ENCODE peak calls at places on chromosomes 12 and 14, in nine cellular contexts. H is heart left ventricle, K is colonic mucosa, M is spleen, A is left ventricle myocardium inferior, N is osteoblast, J is foreskin keratinocyte, P is psoas muscle, U is right lobe of liver. R is an unnamed sample.
A peak's percentile ranks its signal among the peaks of the same experiment; 100 is the strongest.

GRCh38 chr12:127723236-127723635 is 543.7 kb upstream of the TMEM132C start:
- DNase-seq in H (no peak), K (no peak), M (no peak), A (no peak), N (no peak), J (no peak), P (no peak), U (no peak), R (no peak)

GRCh38 chr12:82207556-82207955 is 150.6 kb downstream of the CCDC59 start:
- DNase-seq in H (no peak), K (no peak), M (no peak), A (no peak), N (no peak), J (no peak), P (no peak), U (no peak), R (no peak)

GRCh38 chr12:13220848-13221247 is 24.3 kb downstream of the EMP1 start:
- DNase-seq in H (no peak), K (no peak), M (no peak), A (no peak), N (no peak), J (peak; percentile 9), P (no peak), U (no peak), R (no peak)

GRCh38 chr12:132837693-132838463 is 9.2 kb upstream of the GOLGA3 start:
- DNase-seq in H (no peak), K (no peak), M (no peak), A (peak; percentile 26), N (no peak), J (no peak), P (peak; percentile 46), U (no peak), R (peak; percentile 67)

GRCh38 chr12:105983622-105984325 is 155.0 kb downstream of the NUAK1 start:
- DNase-seq in H (no peak), K (no peak), M (no peak), A (no peak), N (no peak), J (peak; percentile 99), P (no peak), U (no peak), R (no peak)

GRCh38 chr12:93130371-93131049 is 201.4 kb upstream of the EEA1 start:
- DNase-seq in H (no peak), K (no peak), M (no peak), A (no peak), N (no peak), J (no peak), P (no peak), U (no peak), R (no peak)

GRCh38 chr14:57390806-57391562 is 598 bp downstream of the NAA30 start:
- DNase-seq in H (peak; percentile 35), K (peak; percentile 36), M (peak; percentile 92), A (peak; percentile 25), N (peak; percentile 51), J (peak; percentile 39), P (peak; percentile 36), U (peak; percentile 58), R (peak; percentile 14)

GRCh38 chr12:120362516-120363273 is 6.3 kb downstream of the MSI1 start:
- DNase-seq in H (no peak), K (no peak), M (no peak), A (no peak), N (no peak), J (no peak), P (no peak), U (no peak), R (no peak)

GRCh38 chr14:69606258-69606657 is 5.1 kb upstream of the SUSD6 start:
- DNase-seq in H (no peak), K (peak; percentile 70), M (no peak), A (no peak), N (no peak), J (no peak), P (no peak), U (peak; percentile 93), R (no peak)

GRCh38 chr14:20624495-20625070 is 16.9 kb downstream of the OR6S1 start:
- DNase-seq in H (peak; percentile 59), K (peak; percentile 86), M (peak; percentile 91), A (peak; percentile 46), N (peak; percentile 78), J (peak; percentile 66), P (peak; percentile 54), U (no peak), R (peak; percentile 45)

GRCh38 chr12:39905152-39905551 is 200.7 kb downstream of the SLC2A13 start:
- DNase-seq in H (peak; percentile 43), K (peak; percentile 34), M (no peak), A (peak; percentile 56), N (peak; percentile 65), J (no peak), P (peak; percentile 60), U (no peak), R (peak; percentile 85)

DNA sequence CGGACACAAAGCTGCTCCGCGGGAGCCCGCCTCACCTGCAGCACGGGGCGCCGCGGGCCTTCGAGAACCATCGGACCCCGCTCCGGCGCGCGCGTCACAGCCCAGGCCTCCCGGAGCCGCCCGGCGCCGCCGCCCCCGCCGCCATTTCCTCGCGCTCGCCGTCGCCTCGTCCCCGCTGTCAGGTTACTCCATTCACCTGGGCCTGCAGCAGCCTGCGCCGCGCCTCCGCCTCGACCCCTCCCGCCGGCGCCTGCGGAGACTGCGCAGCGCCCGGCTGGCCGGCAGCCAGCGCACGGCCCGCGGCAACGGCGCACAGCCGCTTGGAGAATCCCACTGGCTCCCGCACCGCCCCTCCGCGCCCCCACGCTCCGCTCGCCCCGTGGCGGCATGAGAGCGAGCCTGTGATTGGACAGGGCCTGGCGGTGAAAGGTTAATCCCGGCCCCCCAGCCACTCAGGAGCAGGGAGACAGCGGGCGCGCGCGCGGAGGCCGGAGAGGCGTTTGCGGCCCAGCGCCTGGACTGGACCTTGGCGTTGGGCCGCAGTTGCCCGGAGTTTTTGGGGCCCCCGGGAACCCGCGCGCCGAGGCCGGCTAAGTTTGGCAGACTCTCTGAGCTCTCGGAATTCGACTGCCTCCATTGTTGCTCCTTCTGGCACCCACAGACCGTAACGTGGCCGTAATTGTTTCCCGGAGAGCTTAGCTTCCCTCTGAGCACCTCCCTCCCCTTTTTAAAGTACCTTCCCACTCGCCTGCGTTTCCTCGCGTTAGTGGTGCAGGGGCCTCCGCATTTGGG is at the start of gene DICER1:
- DNase-seq in H (peak; percentile 97), K (peak; percentile 99), M (peak; percentile 96), A (peak; percentile 97), N (peak; percentile 100), J (peak; percentile 78), P (peak; percentile 97), U (peak; percentile 99), R (peak; percentile 98)
- TF ChIP-seq CTCF in H (no peak), K (no peak), M (no peak), A (no peak), N (no peak), J (no peak), P (no peak), U (no peak), R (no peak)

GRCh38 chr12:52877242-52877641 is 27.6 kb downstream of the KRT8 start:
- DNase-seq in H (no peak), K (no peak), M (no peak), A (no peak), N (no peak), J (no peak), P (no peak), U (no peak), R (no peak)
- H3K4me1 ChIP-seq in H (peaks cover 6% of the 10 kb centered on the region), K (peaks cover 23% of the 10 kb centered on the region), M (peaks cover 37% of the 10 kb centered on the region), A (peaks cover 37% of the 10 kb centered on the region), N (peaks cover 15% of the 10 kb centered on the region), J (peaks cover 50% of the 10 kb centered on the region), P (peaks cover 4% of the 10 kb centered on the region), U (no peaks in the 10 kb centered on the region), R (no peaks in the 10 kb centered on the region)

GRCh38 chr12:49100380-49100779 is 5.8 kb upstream of the DHH start:
- DNase-seq in H (no peak), K (no peak), M (no peak), A (no peak), N (no peak), J (no peak), P (no peak), U (no peak), R (no peak)

GRCh38 chr12:49098035-49098451 is 3.4 kb upstream of the DHH start:
- DNase-seq in H (peak; percentile 45), K (peak; percentile 49), M (peak; percentile 81), A (peak; percentile 25), N (peak; percentile 93), J (peak; percentile 15), P (no peak), U (no peak), R (peak; percentile 55)

GRCh38 chr12:49094966-49095365 is 365 bp upstream of the DHH start:
- DNase-seq in H (no peak), K (no peak), M (no peak), A (no peak), N (peak; percentile 69), J (no peak), P (no peak), U (no peak), R (no peak)

GRCh38 chr12:49098703-49099102 is 4.1 kb upstream of the DHH start:
- DNase-seq in H (no peak), K (no peak), M (no peak), A (no peak), N (no peak), J (no peak), P (no peak), U (no peak), R (no peak)

DNA sequence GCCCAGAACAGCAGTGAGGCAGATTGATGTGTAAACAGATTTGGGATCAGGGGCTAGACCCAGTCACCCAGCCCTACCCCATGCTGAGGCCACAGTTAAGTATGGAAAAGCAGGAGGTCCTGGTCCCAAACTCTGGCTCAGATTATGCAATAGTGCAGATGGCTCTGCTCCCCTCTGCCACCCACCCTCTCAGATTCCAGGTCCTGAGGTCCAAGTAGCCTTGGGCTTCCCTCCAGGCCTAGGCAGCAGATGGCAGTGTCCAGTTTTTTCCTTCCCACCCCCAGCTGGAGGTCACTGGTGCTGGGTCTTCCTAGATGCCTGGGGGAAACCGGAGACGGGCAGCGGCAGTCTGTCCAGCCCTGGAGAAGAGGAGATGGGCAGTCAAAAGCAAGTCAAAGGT is 2.8 kb upstream of the DHH start:
- DNase-seq in H (no peak), K (no peak), M (no peak), A (no peak), N (peak; percentile 68), J (no peak), P (no peak), U (no peak), R (no peak)
- TF ChIP-seq CTCF in H (no peak), K (no peak), M (no peak), A (no peak), N (no peak), J (no peak), P (no peak), U (no peak), R (no peak)

GRCh38 chr12:6267007-6267721 is 43.3 kb upstream of the PLEKHG6 start:
- DNase-seq in H (no peak), K (no peak), M (peak; percentile 51), A (no peak), N (peak; percentile 84), J (peak; percentile 72), P (no peak), U (no peak), R (no peak)

GRCh38 chr12:6266431-6267006 is 44.0 kb upstream of the PLEKHG6 start:
- DNase-seq in H (no peak), K (no peak), M (no peak), A (no peak), N (peak; percentile 71), J (peak; percentile 19), P (no peak), U (no peak), R (no peak)

GRCh38 chr12:6271281-6271680 is 39.2 kb upstream of the PLEKHG6 start:
- DNase-seq in H (no peak), K (no peak), M (peak; percentile 9), A (no peak), N (peak; percentile 29), J (no peak), P (no peak), U (no peak), R (no peak)

GRCh38 chr12:6269986-6270385 is 40.5 kb upstream of the PLEKHG6 start:
- DNase-seq in H (no peak), K (no peak), M (peak; percentile 23), A (no peak), N (no peak), J (no peak), P (no peak), U (no peak), R (no peak)

GRCh38 chr12:6268484-6269157 is 41.9 kb upstream of the PLEKHG6 start:
- DNase-seq in H (no peak), K (no peak), M (peak; percentile 56), A (no peak), N (peak; percentile 13), J (no peak), P (no peak), U (no peak), R (no peak)
- H3K4me1 ChIP-seq in H (no peaks in the 10 kb centered on the region), K (peaks cover 8% of the 10 kb centered on the region), M (no peaks in the 10 kb centered on the region), A (peaks cover 4% of the 10 kb centered on the region), N (peaks cover 5% of the 10 kb centered on the region), J (peaks cover 29% of the 10 kb centered on the region), P (peaks cover 4% of the 10 kb centered on the region), U (no peaks in the 10 kb centered on the region), R (no peaks in the 10 kb centered on the region)